ENCODE peak calls at places on chromosomes 2 and 18, in five cellular contexts. O is HTR-8/SVneo, Y is BJ, C is RWPE1, G is C1 segment of cervical spinal cord. S is an unnamed sample.

GRCh38 chr2:47301277-47301618 is 101.7 kb upstream of the MSH2 start:
- DNase-seq in C (no peak), O (no peak), Y (no peak), G (no peak), S (no peak)

GRCh38 chr2:237498341-237498740 is 11.3 kb downstream of the MLPH start:
- DNase-seq in C (no peak), Y (no peak), O (no peak), G (no peak), S (no peak)

GRCh38 chr2:36287363-36288275 is 68.0 kb upstream of the CRIM1 start:
- DNase-seq in O (no peak), Y (no peak), C (no peak), G (no peak), S (no peak)

GRCh38 chr18:7616661-7617060 is 49.5 kb downstream of the PTPRM start:
- DNase-seq in O (no peak), Y (no peak), C (no peak), G (no peak), S (no peak)

GRCh38 chr2:215750763-215751162 is 262.6 kb downstream of the MREG start:
- DNase-seq in Y (no peak), O (no peak), C (no peak), G (no peak), S (no peak)

GRCh38 chr2:85794491-85795121 is 40.8 kb downstream of the ATOH8 start:
- DNase-seq in Y (no peak), O (no peak), C (no peak), G (peak; percentile 47), S (no peak)

GRCh38 chr2:112579280-112579679 is 5.1 kb upstream of the CHCHD5 start:
- DNase-seq in C (peak; percentile 24), Y (peak; percentile 40), O (no peak), G (no peak), S (no peak)

GRCh38 chr2:5700551-5700950 is 8.4 kb downstream of the SOX11 start:
- DNase-seq in O (no peak), G (no peak), C (no peak), Y (no peak), S (no peak)

GRCh38 chr2:45678791-45679348 is 27.4 kb downstream of the PRKCE start:
- DNase-seq in Y (no peak), C (no peak), O (no peak), G (no peak), S (no peak)

GRCh38 chr18:11669271-11669947 is 19.7 kb upstream of the GNAL start:
- DNase-seq in O (no peak), G (no peak), C (peak; percentile 93), Y (no peak), S (no peak)

GRCh38 chr2:9740382-9741040 is 102.8 kb upstream of the TAF1B start:
- DNase-seq in C (no peak), O (no peak), Y (no peak), G (no peak), S (no peak)

GRCh38 chr2:205682239-205683021 is at the start of gene NRP2:
- DNase-seq in O (peak; percentile 53), Y (no peak), G (peak; percentile 54), C (peak; percentile 64), S (peak; percentile 92)

GRCh38 chr2:158723921-158724802 is 71.0 kb upstream of the DAPL1 start:
- DNase-seq in O (no peak), G (no peak), Y (no peak), C (no peak), S (peak; percentile 25)

GRCh38 chr18:44938396-44939036 is 257.8 kb downstream of the SETBP1 start:
- DNase-seq in O (no peak), C (no peak), Y (no peak), G (no peak), S (peak; percentile 71)

GRCh38 chr2:121044412-121044811 is 240.6 kb downstream of the TFCP2L1 start:
- DNase-seq in Y (no peak), O (peak; percentile 30), G (no peak), C (no peak), S (no peak)